ENCODE peak calls at places on chromosomes 6 and 20, in seven cellular contexts. M is lower lobe of right lung; O is naive thymus-derived CD4-positive, alpha-beta T cell; P is right lobe of liver; D is RWPE2; I is right cardiac atrium; T is HepG2. Z is an unnamed sample.

GRCh38 chr6:165042912-165043311 is 266.5 kb downstream of the C6orf118 start:
- ATAC-seq in M (no peak), O (no peak), P (no peak), D (no peak), I (no peak), T (no peak), Z (no peak)

GRCh38 chr20:62675156-62675871 is 33.0 kb downstream of the SLCO4A1 start:
- ATAC-seq in M (peak; percentile 50), O (peak; percentile 92), P (peak; percentile 12), D (peak; percentile 44), I (peak; percentile 13), T (peak; percentile 15), Z (no peak)

GRCh38 chr6:3610896-3611295 is 140.6 kb downstream of the PXDC1 start:
- ATAC-seq in M (no peak), O (no peak), P (no peak), D (no peak), I (no peak), T (no peak), Z (no peak)

GRCh38 chr6:125952764-125953501 is 3.6 kb upstream of the HINT3 start:
- ATAC-seq in M (no peak), O (no peak), P (no peak), D (no peak), I (no peak), T (peak; percentile 57), Z (no peak)

GRCh38 chr20:63036266-63036665 is 29.5 kb upstream of the BHLHE23 start:
- ATAC-seq in M (no peak), O (no peak), P (no peak), D (no peak), I (no peak), T (peak; percentile 14), Z (no peak)

GRCh38 chr20:32893878-32894483 is 35.3 kb downstream of the EFCAB8 start:
- ATAC-seq in M (peak; percentile 18), O (no peak), P (no peak), D (peak; percentile 28), I (peak; percentile 25), T (peak; percentile 89), Z (no peak)

GRCh38 chr6:159232751-159233150 is 63.6 kb downstream of the FNDC1 start:
- ATAC-seq in M (no peak), O (no peak), P (no peak), D (no peak), I (no peak), T (no peak), Z (no peak)

GRCh38 chr6:161038229-161039003 is 46.8 kb downstream of the MAP3K4 start:
- ATAC-seq in M (peak; percentile 57), O (no peak), P (no peak), D (peak; percentile 95), I (peak; percentile 50), T (no peak), Z (peak; percentile 69)

GRCh38 chr20:32333181-32333987 is 24.7 kb upstream of the ASXL1 start:
- ATAC-seq in M (no peak), O (no peak), P (no peak), D (no peak), I (no peak), T (no peak), Z (no peak)

GRCh38 chr20:36491901-36492617 is 49.3 kb upstream of the MYL9 start:
- ATAC-seq in M (peak; percentile 61), O (peak; percentile 91), P (peak; percentile 52), D (peak; percentile 76), I (no peak), T (no peak), Z (peak; percentile 15)

GRCh38 chr20:28562510-28562898 is 2695.0 kb upstream of the DEFB115 start:
- ATAC-seq in M (no peak), O (no peak), P (no peak), D (peak; percentile 96), I (no peak), T (no peak), Z (no peak)

GRCh38 chr6:139747154-139747553 is 372.7 kb upstream of the CITED2 start:
- ATAC-seq in M (no peak), O (no peak), P (no peak), D (no peak), I (no peak), T (no peak), Z (no peak)

GRCh38 chr6:52779237-52779636 is 16.0 kb upstream of the GSTA2 start:
- ATAC-seq in M (no peak), O (no peak), P (no peak), D (no peak), I (no peak), T (no peak), Z (no peak)

GRCh38 chr6:4510906-4511625 is 265.1 kb upstream of the CDYL start:
- ATAC-seq in M (no peak), O (no peak), P (no peak), D (no peak), I (no peak), T (no peak), Z (no peak)

GRCh38 chr6:160356074-160356754 is 8.0 kb downstream of the SLC22A3 start:
- ATAC-seq in M (peak; percentile 94), O (no peak), P (peak; percentile 92), D (no peak), I (peak; percentile 60), T (peak; percentile 50), Z (no peak)

GRCh38 chr20:52829111-52829510 is 143.0 kb upstream of the TSHZ2 start:
- ATAC-seq in M (no peak), O (no peak), P (no peak), D (no peak), I (no peak), T (no peak), Z (no peak)

GRCh38 chr20:24894967-24895366 is 54.1 kb upstream of the CST7 start:
- ATAC-seq in M (no peak), O (no peak), P (no peak), D (no peak), I (no peak), T (no peak), Z (no peak)

GRCh38 chr6:97563529-97563928 is 280.5 kb upstream of the MMS22L start:
- ATAC-seq in M (no peak), O (no peak), P (no peak), D (no peak), I (no peak), T (no peak), Z (no peak)

GRCh38 chr6:136262940-136263339 is 12.8 kb upstream of the MTFR2 start:
- ATAC-seq in M (no peak), O (peak; percentile 19), P (no peak), D (no peak), I (peak; percentile 60), T (peak; percentile 17), Z (no peak)

GRCh38 chr20:23061262-23061661 is 11.8 kb upstream of the THBD start:
- ATAC-seq in M (peak; percentile 28), O (no peak), P (no peak), D (no peak), I (peak; percentile 35), T (no peak), Z (no peak)

GRCh38 chr20:50471231-50471630 is 39.0 kb upstream of the PTPN1 start:
- ATAC-seq in M (peak; percentile 17), O (no peak), P (peak; percentile 55), D (peak; percentile 8), I (no peak), T (no peak), Z (no peak)

GRCh38 chr6:26224940-26225847 is 138.0 kb downstream of the HFE start:
- ATAC-seq in M (no peak), O (no peak), P (no peak), D (no peak), I (peak; percentile 65), T (no peak), Z (peak; percentile 16)

GRCh38 chr20:44908987-44909871 is 631 bp upstream of the PABPC1L start:
- ATAC-seq in M (no peak), O (no peak), P (no peak), D (peak; percentile 2), I (no peak), T (no peak), Z (no peak)

GRCh38 chr6:111837007-111837406 is 36.2 kb downstream of the FYN start:
- ATAC-seq in M (no peak), O (peak; percentile 70), P (no peak), D (no peak), I (no peak), T (no peak), Z (no peak)

GRCh38 chr6:160076009-160076408 is 45.6 kb upstream of the SLC22A1 start:
- ATAC-seq in M (no peak), O (no peak), P (no peak), D (no peak), I (no peak), T (no peak), Z (no peak)

GRCh38 chr6:83505376-83505775 is 7.0 kb upstream of the PRSS35 start:
- ATAC-seq in M (peak; percentile 68), O (no peak), P (peak; percentile 71), D (no peak), I (peak; percentile 88), T (no peak), Z (peak; percentile 39)

GRCh38 chr6:21987501-21987957 is 309.3 kb downstream of the PRL start:
- ATAC-seq in M (peak; percentile 93), O (peak; percentile 74), P (peak; percentile 94), D (peak; percentile 82), I (peak; percentile 97), T (no peak), Z (peak; percentile 93)

GRCh38 chr6:5905431-5906339 is 101.0 kb downstream of the NRN1 start:
- ATAC-seq in M (peak; percentile 83), O (no peak), P (no peak), D (peak; percentile 77), I (peak; percentile 96), T (no peak), Z (peak; percentile 96)